ENCODE peak calls at places on chromosomes 12 and 14, in six cellular contexts. K is IMR-90, U is H9, W is PC-3, L is OCI-LY7, R is Karpas-422. I is an unnamed sample. For H3K4me1, the result is how much of the 10 kb centered on the place peaks cover.

GRCh38 chr14:50397461-50398196 is 948 bp upstream of the CDKL1 start:
- DNase-seq in K (no peak), U (no peak), W (peak), L (no peak), R (peak), I (peak)

GRCh38 chr14:85533821-85534271 is 3.9 kb downstream of the FLRT2 start:
- DNase-seq in K (peak), U (peak), W (no peak), L (no peak), R (no peak), I (peak)

GRCh38 chr14:54366726-54367707 is 29.8 kb upstream of the CDKN3 start:
- DNase-seq in K (peak), U (peak), W (peak), L (peak), R (peak), I (peak)

GRCh38 chr12:41514050-41514449 is 325.9 kb downstream of the PDZRN4 start:
- DNase-seq in K (no peak), U (no peak), W (no peak), L (no peak), R (peak), I (no peak)

GRCh38 chr12:1935242-1935641 is 16.8 kb upstream of the CACNA2D4 start:
- DNase-seq in K (no peak), U (no peak), W (no peak), L (no peak), R (no peak), I (no peak)

GRCh38 chr14:101135796-101136742 is 232.5 kb upstream of the RTL1 start:
- DNase-seq in K (no peak), U (no peak), W (no peak), L (no peak), R (no peak), I (no peak)

GRCh38 chr12:67449591-67450052 is 180.5 kb downstream of the CAND1 start:
- DNase-seq in K (no peak), U (no peak), W (no peak), L (peak), R (peak), I (no peak)

GRCh38 chr12:21073822-21074460 is 57.1 kb upstream of the SLCO1B1 start:
- DNase-seq in K (no peak), U (peak), W (peak), L (no peak), R (no peak), I (peak)

GRCh38 chr12:95182868-95183415 is 34.3 kb downstream of the FGD6 start:
- DNase-seq in K (peak), U (no peak), W (peak), L (no peak), R (no peak), I (no peak)

GRCh38 chr12:98997899-98998298 is 352.8 kb downstream of the APAF1 start:
- DNase-seq in K (no peak), U (no peak), W (no peak), L (no peak), R (no peak), I (no peak)

GRCh38 chr14:100618763-100619320 is 31.6 kb upstream of the BEGAIN start:
- DNase-seq in K (no peak), U (no peak), W (no peak), L (no peak), R (no peak), I (no peak)

GRCh38 chr12:118777550-118777949 is 203.8 kb upstream of the SRRM4 start:
- DNase-seq in K (no peak), U (no peak), W (no peak), L (no peak), R (no peak), I (no peak)

GRCh38 chr14:91884664-91885063 is 17.3 kb upstream of the TC2N start:
- DNase-seq in K (no peak), U (no peak), W (no peak), L (no peak), R (no peak), I (peak)

GRCh38 chr12:120573560-120573959 is 7.6 kb downstream of the POP5 start:
- DNase-seq in K (no peak), U (no peak), W (no peak), L (no peak), R (no peak), I (no peak)

GRCh38 chr12:52515927-52516831 is 4.0 kb downstream of the KRT5 start:
- DNase-seq in K (no peak), U (peak), W (peak), L (no peak), R (no peak), I (no peak)

GRCh38 chr12:69687390-69687789 is 11.7 kb downstream of the BEST3 start:
- DNase-seq in K (no peak), U (no peak), W (no peak), L (no peak), R (no peak), I (no peak)

GRCh38 chr12:69686731-69687130 is 12.4 kb downstream of the BEST3 start:
- DNase-seq in K (no peak), U (no peak), W (no peak), L (no peak), R (no peak), I (no peak)

GRCh38 chr12:69688021-69688420 is 11.1 kb downstream of the BEST3 start:
- DNase-seq in K (peak), U (no peak), W (peak), L (no peak), R (no peak), I (peak)

GRCh38 chr12:69689638-69690037 is 9.5 kb downstream of the BEST3 start:
- DNase-seq in K (no peak), U (no peak), W (no peak), L (no peak), R (no peak), I (peak)

GRCh38 chr12:69688496-69689427 is 10.3 kb downstream of the BEST3 start:
- DNase-seq in K (peak), U (peak), W (peak), L (no peak), R (peak), I (peak)
- H2AFZ ChIP-seq in K (peak), U (peak), W (peak), L (no peak), R (no peak), I (peak)

DNA sequence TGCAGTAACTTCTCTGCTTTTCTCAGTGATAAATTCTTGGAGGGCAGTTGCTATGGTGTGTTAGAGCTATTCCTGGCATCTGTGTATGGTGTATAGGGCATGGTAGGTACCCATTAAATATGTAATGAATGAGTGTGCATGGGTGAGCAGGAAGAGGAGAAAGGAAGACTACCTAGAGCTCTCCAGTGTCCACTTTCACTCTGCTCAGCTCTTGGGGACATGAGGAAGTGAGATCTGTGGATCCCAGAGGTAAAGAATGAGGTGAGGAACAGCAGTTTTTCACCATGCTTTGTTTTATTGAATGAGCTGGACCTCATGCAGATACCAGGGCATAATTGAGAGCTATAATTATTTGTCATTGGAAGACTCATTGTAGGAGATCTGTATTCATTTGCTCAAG is 444.8 kb upstream of the RGS6 start:
- DNase-seq in K (no peak), U (no peak), W (no peak), L (no peak), R (no peak), I (no peak)
- H3K4me1 ChIP-seq in K (under half), U (under half), W (under half), L (under half), R (under half), I (under half)

DNA sequence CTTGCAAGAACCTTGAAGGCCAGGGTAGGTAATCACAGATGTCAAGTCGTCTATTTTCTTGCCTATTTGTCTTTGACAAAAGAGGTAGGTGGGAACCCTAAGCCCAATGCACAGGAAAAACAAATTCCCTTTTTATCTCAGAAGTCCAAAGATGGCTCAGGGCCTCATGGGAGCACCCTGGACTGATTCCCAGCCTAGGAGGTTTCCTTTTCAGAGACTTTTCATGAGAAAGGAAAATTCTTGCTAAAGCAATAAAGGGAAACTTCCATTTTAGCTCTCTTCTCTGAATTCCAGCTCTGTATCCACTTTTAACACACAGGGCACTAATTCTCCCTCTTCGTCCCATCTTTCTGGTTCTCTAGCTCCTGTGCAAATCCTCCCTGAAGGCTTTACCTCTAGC is 1.2 kb downstream of the ZNF641 start:
- DNase-seq in K (no peak), U (no peak), W (no peak), L (peak), R (no peak), I (no peak)
- H2AFZ ChIP-seq in K (no peak), U (no peak), W (peak), L (peak), R (no peak), I (peak)

DNA sequence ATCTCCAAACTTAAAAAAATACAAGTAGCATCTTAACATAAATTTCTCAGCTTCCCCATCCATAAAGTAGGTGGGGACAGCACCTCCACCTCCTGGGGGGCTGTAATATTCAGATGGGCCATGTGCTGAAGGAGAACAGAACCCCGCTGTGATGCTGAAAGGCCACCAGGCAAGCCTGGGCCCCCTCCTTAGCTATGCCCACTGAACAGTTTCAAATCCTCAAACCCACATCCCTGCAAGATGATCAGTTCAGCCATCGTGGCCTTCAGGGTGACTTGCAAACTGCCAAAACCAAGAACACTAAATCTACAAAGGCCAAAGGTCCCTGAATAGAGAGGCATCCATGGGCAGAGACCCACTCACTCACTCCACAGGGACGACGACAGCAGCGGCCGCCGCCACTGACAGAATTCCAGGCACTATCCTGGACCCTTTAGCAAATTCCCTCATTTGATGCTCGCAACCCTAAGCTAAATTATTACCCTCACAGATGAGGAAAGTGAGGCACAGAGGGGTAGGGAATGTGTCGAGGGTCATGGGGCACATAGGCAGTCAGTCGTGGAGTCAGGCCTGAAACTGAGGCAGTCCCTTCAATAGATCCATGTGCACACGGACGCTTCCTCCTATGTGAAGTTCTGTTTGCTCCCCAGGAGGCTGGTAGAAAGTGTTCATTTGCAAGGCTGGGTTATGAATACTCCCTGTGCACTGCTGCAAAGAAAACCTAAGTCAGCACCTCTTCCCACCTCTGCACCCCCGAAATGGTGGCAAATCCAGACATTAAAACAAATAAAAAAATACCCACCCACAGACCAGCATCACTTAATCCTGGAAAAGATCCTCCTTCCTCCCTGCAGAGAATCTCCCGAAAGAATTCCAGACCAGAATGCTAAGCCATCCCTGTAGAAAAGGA is 5.9 kb downstream of the ITPK1 start:
- DNase-seq in K (no peak), U (no peak), W (no peak), L (no peak), R (no peak), I (no peak)
- H3K4me1 ChIP-seq in K (under half), U (under half), W (under half), L (under half), R (under half), I (under half)

GRCh38 chr12:85971800-85972199 is 97.7 kb downstream of the NTS start:
- DNase-seq in K (no peak), U (no peak), W (peak), L (no peak), R (no peak), I (no peak)
- H2AFZ ChIP-seq in K (no peak), U (no peak), W (no peak), L (no peak), R (no peak), I (no peak)

GRCh38 chr12:46004715-46005114 is 14.3 kb upstream of the SCAF11 start:
- DNase-seq in K (no peak), U (no peak), W (no peak), L (no peak), R (no peak), I (no peak)
- H3K4me1 ChIP-seq in K (under half), U (under half), W (under half), L (under half), R (under half), I (under half)